ENCODE peak calls at places on chromosomes 5 and 9, in eight cellular contexts. Y, F, D, J, O, X, L and M are unnamed samples. For H3K36me3, the result is how much of the 10 kb centered on the place peaks cover.

GRCh38 chr9:134377976-134378375 is 51.7 kb downstream of the RXRA start:
- DNase-seq in Y (peak), J (no peak), D (peak), L (no peak), X (no peak), O (no peak), F (no peak), M (no peak)

GRCh38 chr5:116359575-116359974 is 215.0 kb downstream of the SEMA6A start:
- DNase-seq in J (no peak), O (no peak), L (no peak), X (no peak), F (no peak), D (no peak), Y (no peak), M (no peak)

GRCh38 chr5:139426222-139426885 is 13.0 kb downstream of the DNAJC18 start:
- DNase-seq in F (no peak), O (no peak), Y (no peak), D (no peak), L (peak), X (no peak), J (no peak), M (no peak)

GRCh38 chr9:94865599-94866456 is 139.3 kb downstream of the AOPEP start:
- DNase-seq in J (no peak), L (peak), D (no peak), Y (no peak), X (no peak), O (no peak), F (no peak), M (no peak)

GRCh38 chr9:93224591-93224990 is 40.7 kb downstream of the WNK2 start:
- DNase-seq in F (peak), Y (no peak), J (peak), L (no peak), D (peak), X (no peak), O (no peak), M (peak)

GRCh38 chr5:73143716-73144115 is 23.3 kb downstream of the TMEM171 start:
- DNase-seq in Y (no peak), O (no peak), F (no peak), X (no peak), D (no peak), J (no peak), L (peak), M (no peak)

GRCh38 chr5:18652404-18653215 is 1018.4 kb downstream of the TAF11L14 start:
- DNase-seq in L (no peak), J (no peak), F (no peak), Y (no peak), O (no peak), D (no peak), X (no peak), M (no peak)

GRCh38 chr5:12016149-12016740 is 112.0 kb upstream of the CTNND2 start:
- DNase-seq in D (no peak), Y (no peak), L (no peak), O (no peak), X (no peak), J (no peak), F (peak), M (peak)

GRCh38 chr9:38096238-38096805 is 27.3 kb upstream of the SHB start:
- DNase-seq in F (no peak), D (no peak), X (no peak), J (peak), L (no peak), O (no peak), Y (no peak), M (no peak)

GRCh38 chr5:113678924-113679575 is 165.6 kb downstream of the YTHDC2 start:
- DNase-seq in L (peak), F (peak), X (no peak), J (no peak), Y (no peak), D (no peak), O (no peak), M (peak)

GRCh38 chr9:2022560-2022959 is 7.4 kb downstream of the SMARCA2 start:
- DNase-seq in D (no peak), X (no peak), Y (no peak), F (no peak), J (no peak), L (no peak), O (no peak), M (no peak)

GRCh38 chr5:140986117-140986521 is 19.8 kb downstream of the PCDHAC2 start:
- DNase-seq in L (no peak), F (peak), X (no peak), O (no peak), Y (no peak), D (no peak), J (no peak), M (peak)

GRCh38 chr5:128384068-128384467 is 154.0 kb downstream of the FBN2 start:
- DNase-seq in J (no peak), D (no peak), X (no peak), L (no peak), Y (no peak), O (no peak), F (no peak), M (no peak)

GRCh38 chr5:127648997-127649550 is at the start of gene CTXN3:
- DNase-seq in D (no peak), F (no peak), Y (no peak), O (no peak), L (no peak), J (no peak), X (no peak), M (no peak)

GRCh38 chr9:110918316-110919054 is 119.8 kb downstream of the LPAR1 start:
- DNase-seq in F (no peak), L (peak), O (no peak), D (no peak), J (no peak), X (no peak), Y (no peak), M (no peak)

GRCh38 chr5:83227611-83228010 is 150.3 kb downstream of the XRCC4 start:
- DNase-seq in Y (no peak), D (no peak), F (no peak), X (no peak), J (no peak), O (no peak), L (no peak), M (no peak)

GRCh38 chr9:133979124-133979920 is 12.8 kb downstream of the VAV2 start:
- DNase-seq in F (peak), X (no peak), L (peak), Y (peak), J (peak), O (no peak), D (no peak), M (peak)

GRCh38 chr9:89799766-89800165 is 195.0 kb downstream of the GADD45G start:
- DNase-seq in Y (no peak), L (no peak), J (no peak), F (no peak), D (no peak), O (no peak), X (no peak), M (no peak)

GRCh38 chr9:13607746-13608445 is 328.4 kb upstream of the MPDZ start:
- DNase-seq in J (no peak), O (no peak), L (no peak), X (no peak), F (peak), D (no peak), Y (no peak), M (no peak)

GRCh38 chr5:68126871-68127270 is 88.7 kb upstream of the PIK3R1 start:
- DNase-seq in Y (no peak), D (no peak), J (no peak), L (no peak), O (no peak), X (no peak), F (no peak), M (no peak)

GRCh38 chr9:123996731-123997421 is 14.7 kb upstream of the LHX2 start:
- DNase-seq in Y (no peak), J (no peak), D (peak), L (no peak), O (no peak), X (no peak), F (peak), M (peak)

GRCh38 chr5:172118891-172119290 is 69.1 kb downstream of the STK10 start:
- DNase-seq in Y (no peak), L (no peak), X (no peak), F (no peak), O (no peak), J (no peak), D (no peak), M (peak)

GRCh38 chr5:172117977-172118701 is 69.9 kb downstream of the STK10 start:
- DNase-seq in O (no peak), D (no peak), J (no peak), F (no peak), L (no peak), Y (no peak), X (no peak), M (peak)

GRCh38 chr5:172114875-172115422 is 73.1 kb downstream of the STK10 start:
- DNase-seq in Y (no peak), F (peak), J (no peak), L (no peak), O (peak), D (no peak), X (no peak), M (peak)

GRCh38 chr5:172113036-172113435 is 75.0 kb downstream of the STK10 start:
- DNase-seq in Y (no peak), D (no peak), L (no peak), X (no peak), F (no peak), J (no peak), O (no peak), M (no peak)

GRCh38 chr5:172115541-172115982 is 72.5 kb downstream of the STK10 start:
- DNase-seq in Y (no peak), J (no peak), X (no peak), F (no peak), L (no peak), O (no peak), D (no peak), M (no peak)
- H3K4me3 ChIP-seq in Y (no peak), J (no peak), X (no peak), F (no peak), L (no peak), O (no peak), D (no peak), M (no peak)

DNA sequence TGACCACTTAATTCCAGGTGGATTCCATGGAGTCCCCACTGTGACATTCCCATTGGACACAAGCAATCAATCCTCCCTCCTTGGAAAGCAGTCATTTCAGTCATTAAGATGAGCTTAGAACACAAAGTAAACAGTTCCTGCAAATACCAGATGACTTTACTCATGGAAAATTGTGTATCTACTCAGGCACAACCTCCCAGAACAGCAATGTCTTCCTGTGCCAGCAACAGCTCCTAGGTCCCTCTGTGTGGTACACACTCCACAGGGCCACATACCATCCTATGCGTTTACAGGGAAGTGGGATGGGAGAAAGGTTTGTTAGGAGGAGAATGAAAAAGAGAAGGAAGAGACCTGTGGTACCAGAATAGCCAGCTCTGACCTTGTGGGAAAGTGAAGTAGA is 53.7 kb downstream of the MTMR12 start:
- DNase-seq in D (no peak), O (no peak), Y (no peak), X (no peak), L (no peak), F (no peak), J (no peak), M (no peak)
- H3K36me3 ChIP-seq in D (under half), O (under half), Y (under half), X (under half), L (under half), F (half or more), J (half or more), M (under half)

GRCh38 chr5:1276930-1277329 is 17.9 kb downstream of the TERT start:
- DNase-seq in O (no peak), D (no peak), L (no peak), F (no peak), J (no peak), Y (no peak), X (no peak), M (peak)
- H3K4me3 ChIP-seq in O (no peak), D (no peak), L (no peak), F (no peak), J (no peak), Y (no peak), X (no peak), M (no peak)

GRCh38 chr5:180241600-180241999 is 32.6 kb upstream of the RASGEF1C start:
- DNase-seq in D (no peak), Y (no peak), X (no peak), F (no peak), O (no peak), L (no peak), J (no peak), M (no peak)
- H3K36me3 ChIP-seq in D (under half), Y (under half), X (under half), F (under half), O (under half), L (under half), J (half or more), M (under half)

DNA sequence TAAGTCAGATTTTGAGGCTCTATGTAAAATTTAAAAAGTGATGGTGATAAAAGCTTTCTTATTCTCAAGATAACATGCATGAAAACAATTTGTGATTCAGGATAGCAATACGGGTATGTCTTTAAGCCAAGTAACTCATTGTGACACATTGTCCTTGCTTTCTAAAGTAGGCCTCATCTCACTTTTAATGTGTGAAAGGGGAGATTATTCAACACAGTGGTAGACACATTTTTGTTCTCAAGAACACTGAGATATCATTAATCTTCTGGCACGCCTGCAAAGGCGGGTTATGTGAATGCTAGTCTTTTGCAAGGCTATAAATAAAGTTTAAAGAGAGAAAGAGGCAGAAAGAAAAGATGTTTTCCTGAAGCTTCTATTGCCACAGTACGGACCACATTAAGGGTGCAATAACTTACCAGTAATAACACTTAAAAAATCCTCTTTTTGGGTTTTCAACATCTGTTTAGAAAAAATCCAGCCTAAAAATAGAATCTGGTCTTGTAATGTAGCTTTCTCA is 181.8 kb upstream of the MEF2C start:
- DNase-seq in L (no peak), Y (no peak), X (no peak), F (no peak), D (no peak), O (no peak), J (no peak), M (no peak)
- H3K4me3 ChIP-seq in L (no peak), Y (no peak), X (no peak), F (no peak), D (no peak), O (no peak), J (no peak), M (no peak)